ENCODE peak calls at places on chromosome 7, in seven cellular contexts. One of them, this sample, is unnamed.
A peak's percentile ranks its signal among the peaks of the same experiment; 100 is the strongest.

GRCh38 chr7:82578430-82578829 is 134.9 kb upstream of the CACNA2D1 start:
- DNase-seq in cardiac muscle cell: peak; percentile 70
- DNase-seq in GM03348: no peak
- DNase-seq in hepatocyte: no peak
- DNase-seq in GM12865: no peak
- DNase-seq in glomerular endothelial cell: no peak
- DNase-seq in ureter: no peak
- DNase-seq in this sample: no peak

GRCh38 chr7:46725838-46726237 is 804.8 kb upstream of the IGFBP3 start:
- DNase-seq in cardiac muscle cell: peak; percentile 52
- DNase-seq in GM03348: no peak
- DNase-seq in hepatocyte: no peak
- DNase-seq in GM12865: no peak
- DNase-seq in glomerular endothelial cell: no peak
- DNase-seq in ureter: no peak
- DNase-seq in this sample: no peak

GRCh38 chr7:32870298-32870697 is 21.3 kb downstream of the KBTBD2 start:
- DNase-seq in cardiac muscle cell: no peak
- DNase-seq in GM03348: no peak
- DNase-seq in hepatocyte: no peak
- DNase-seq in GM12865: no peak
- DNase-seq in glomerular endothelial cell: no peak
- DNase-seq in ureter: no peak
- DNase-seq in this sample: no peak

GRCh38 chr7:131619336-131620305 is 63.2 kb upstream of the PODXL start:
- DNase-seq in cardiac muscle cell: no peak
- DNase-seq in GM03348: no peak
- DNase-seq in hepatocyte: peak; percentile 55
- DNase-seq in GM12865: peak; percentile 9
- DNase-seq in glomerular endothelial cell: no peak
- DNase-seq in ureter: no peak
- DNase-seq in this sample: no peak

GRCh38 chr7:22885824-22886255 is 63.2 kb upstream of the TOMM7 start:
- DNase-seq in cardiac muscle cell: no peak
- DNase-seq in GM03348: no peak
- DNase-seq in hepatocyte: no peak
- DNase-seq in GM12865: peak; percentile 93
- DNase-seq in glomerular endothelial cell: no peak
- DNase-seq in ureter: no peak
- DNase-seq in this sample: no peak

GRCh38 chr7:20331231-20331880 is 656 bp downstream of the ITGB8 start:
- DNase-seq in cardiac muscle cell: peak; percentile 53
- DNase-seq in GM03348: peak; percentile 48
- DNase-seq in hepatocyte: peak; percentile 64
- DNase-seq in GM12865: peak; percentile 68
- DNase-seq in glomerular endothelial cell: no peak
- DNase-seq in ureter: peak; percentile 59
- DNase-seq in this sample: no peak

GRCh38 chr7:84187813-84188212 is 6.8 kb downstream of the SEMA3A start:
- DNase-seq in cardiac muscle cell: peak; percentile 26
- DNase-seq in GM03348: no peak
- DNase-seq in hepatocyte: no peak
- DNase-seq in GM12865: peak; percentile 44
- DNase-seq in glomerular endothelial cell: no peak
- DNase-seq in ureter: no peak
- DNase-seq in this sample: no peak

GRCh38 chr7:6656413-6656812 is 19.3 kb downstream of the ZNF316 start:
- DNase-seq in cardiac muscle cell: no peak
- DNase-seq in GM03348: no peak
- DNase-seq in hepatocyte: no peak
- DNase-seq in GM12865: no peak
- DNase-seq in glomerular endothelial cell: no peak
- DNase-seq in ureter: no peak
- DNase-seq in this sample: no peak

GRCh38 chr7:21066221-21066620 is 279.5 kb upstream of the SP8 start:
- DNase-seq in cardiac muscle cell: no peak
- DNase-seq in GM03348: no peak
- DNase-seq in hepatocyte: no peak
- DNase-seq in GM12865: no peak
- DNase-seq in glomerular endothelial cell: no peak
- DNase-seq in ureter: no peak
- DNase-seq in this sample: no peak

GRCh38 chr7:121960678-121961461 is 87.9 kb downstream of the PTPRZ1 start:
- DNase-seq in cardiac muscle cell: peak; percentile 54
- DNase-seq in GM03348: peak; percentile 85
- DNase-seq in hepatocyte: peak; percentile 11
- DNase-seq in GM12865: no peak
- DNase-seq in glomerular endothelial cell: no peak
- DNase-seq in ureter: no peak
- DNase-seq in this sample: no peak

GRCh38 chr7:33762903-33763295 is 142.4 kb upstream of the BMPER start:
- DNase-seq in cardiac muscle cell: peak; percentile 44
- DNase-seq in GM03348: peak; percentile 52
- DNase-seq in hepatocyte: no peak
- DNase-seq in GM12865: no peak
- DNase-seq in glomerular endothelial cell: no peak
- DNase-seq in ureter: no peak
- DNase-seq in this sample: no peak

GRCh38 chr7:12436896-12437535 is 33.4 kb upstream of the VWDE start:
- DNase-seq in cardiac muscle cell: peak; percentile 5
- DNase-seq in GM03348: peak; percentile 11
- DNase-seq in hepatocyte: peak; percentile 42
- DNase-seq in GM12865: peak; percentile 24
- DNase-seq in glomerular endothelial cell: no peak
- DNase-seq in ureter: no peak
- DNase-seq in this sample: no peak

GRCh38 chr7:150860291-150860977 is 8.1 kb downstream of the AOC1 start:
- DNase-seq in cardiac muscle cell: no peak
- DNase-seq in GM03348: no peak
- DNase-seq in hepatocyte: no peak
- DNase-seq in GM12865: no peak
- DNase-seq in glomerular endothelial cell: no peak
- DNase-seq in ureter: peak; percentile 34
- DNase-seq in this sample: no peak

GRCh38 chr7:124208173-124208572 is 175.3 kb upstream of the TMEM229A start:
- DNase-seq in cardiac muscle cell: no peak
- DNase-seq in GM03348: no peak
- DNase-seq in hepatocyte: no peak
- DNase-seq in GM12865: peak; percentile 2
- DNase-seq in glomerular endothelial cell: no peak
- DNase-seq in ureter: no peak
- DNase-seq in this sample: no peak

GRCh38 chr7:107029061-107029763 is 15.3 kb upstream of the PRKAR2B start:
- DNase-seq in cardiac muscle cell: no peak
- DNase-seq in GM03348: peak; percentile 7
- DNase-seq in hepatocyte: no peak
- DNase-seq in GM12865: no peak
- DNase-seq in glomerular endothelial cell: no peak
- DNase-seq in ureter: no peak
- DNase-seq in this sample: no peak

GRCh38 chr7:44515595-44516268 is 25.3 kb upstream of the NUDCD3 start:
- DNase-seq in cardiac muscle cell: no peak
- DNase-seq in GM03348: peak; percentile 2
- DNase-seq in hepatocyte: no peak
- DNase-seq in GM12865: no peak
- DNase-seq in glomerular endothelial cell: no peak
- DNase-seq in ureter: no peak
- DNase-seq in this sample: no peak

GRCh38 chr7:39951156-39951942 is 1.3 kb downstream of the CDK13 start:
- DNase-seq in cardiac muscle cell: peak; percentile 53
- DNase-seq in GM03348: peak; percentile 65
- DNase-seq in hepatocyte: peak; percentile 83
- DNase-seq in GM12865: peak; percentile 87
- DNase-seq in glomerular endothelial cell: no peak
- DNase-seq in ureter: peak; percentile 61
- DNase-seq in this sample: no peak